ENCODE peak calls at places on chromosomes 16 and 17, in seven cellular contexts. V is HEK293T; X is activated naive CD8-positive, alpha-beta T cell treated with anti-CD3 and anti-CD28 coated beads, Interleukin-2, amount 50 U/mL, for 24 hours; G is adrenal gland; M is stimulated activated CD4-positive, alpha-beta T cell treated with anti-CD3 and anti-CD28 coated beads, Interleukin-1b, Interleukin-23, amount 100 ng/mL, for 4 hours; J is AG09309; Q is iris pigment epithelial cell. O is an unnamed sample.

GRCh38 chr16:81511371-81511770 is 66.8 kb downstream of the CMIP start:
- DNase-seq in V (no peak), X (no peak), G (no peak), M (no peak), J (no peak), Q (peak), O (no peak)

GRCh38 chr16:88924834-88925539 is 52.0 kb downstream of the CBFA2T3 start:
- DNase-seq in V (peak), X (peak), G (peak), M (no peak), J (peak), Q (peak), O (peak)

GRCh38 chr16:57299719-57300386 is 15.4 kb upstream of the PLLP start:
- DNase-seq in V (peak), X (peak), G (peak), M (peak), J (peak), Q (peak), O (peak)

GRCh38 chr17:66459811-66460270 is 157.4 kb downstream of the PRKCA start:
- DNase-seq in V (no peak), X (no peak), G (peak), M (no peak), J (peak), Q (peak), O (peak)

GRCh38 chr17:43840814-43841213 is 6.2 kb upstream of the CD300LG start:
- DNase-seq in V (peak), X (no peak), G (no peak), M (no peak), J (no peak), Q (peak), O (no peak)

GRCh38 chr17:60720763-60721531 is 43.3 kb downstream of the BCAS3 start:
- DNase-seq in V (peak), X (peak), G (peak), M (peak), J (peak), Q (peak), O (peak)

GRCh38 chr16:68369697-68370096 is 58.9 kb downstream of the PRMT7 start:
- DNase-seq in V (no peak), X (peak), G (no peak), M (no peak), J (no peak), Q (no peak), O (no peak)

GRCh38 chr17:40293363-40293762 is 5.7 kb downstream of the CDC6 start:
- DNase-seq in V (no peak), X (no peak), G (no peak), M (no peak), J (no peak), Q (no peak), O (no peak)

GRCh38 chr17:2042355-2042929 is 620 bp downstream of the OVCA2 start:
- DNase-seq in V (peak), X (peak), G (no peak), M (no peak), J (no peak), Q (peak), O (no peak)

GRCh38 chr17:34363183-34363661 is at the start of gene CCL1:
- DNase-seq in V (no peak), X (no peak), G (no peak), M (no peak), J (no peak), Q (no peak), O (no peak)

GRCh38 chr17:21689604-21690003 is 2.7 kb upstream of the KCNJ18 start:
- DNase-seq in V (no peak), X (no peak), G (no peak), M (no peak), J (peak), Q (no peak), O (peak)

GRCh38 chr16:4051591-4051990 is 64.7 kb downstream of the ADCY9 start:
- DNase-seq in V (no peak), X (no peak), G (no peak), M (no peak), J (no peak), Q (no peak), O (peak)

GRCh38 chr17:69760562-69760961 is 314.5 kb upstream of the KCNJ16 start:
- DNase-seq in V (no peak), X (no peak), G (no peak), M (no peak), J (no peak), Q (peak), O (no peak)

GRCh38 chr16:30921748-30922419 is 1.5 kb upstream of the FBXL19 start:
- DNase-seq in V (peak), X (peak), G (peak), M (peak), J (no peak), Q (peak), O (peak)

GRCh38 chr17:45409659-45410076 is 23.0 kb downstream of the ARHGAP27 start:
- DNase-seq in V (no peak), X (no peak), G (no peak), M (no peak), J (no peak), Q (no peak), O (no peak)

GRCh38 chr17:4553669-4554068 is 1.5 kb downstream of the MYBBP1A start:
- DNase-seq in V (no peak), X (no peak), G (no peak), M (no peak), J (no peak), Q (no peak), O (no peak)

GRCh38 chr16:75420987-75421819 is 12.1 kb downstream of the CFDP1 start:
- DNase-seq in V (peak), X (peak), G (peak), M (no peak), J (no peak), Q (peak), O (no peak)

O was measured in AG09319.